ENCODE peak calls at places on chromosomes 7 and 10, in ten cellular contexts. Z is Peyer's patch; I is kidney glomerular epithelial cell; T is breast epithelium; K is cerebellum; O is CD4-positive, alpha-beta memory T cell; C is GDM1; S is bronchial epithelial cell; N is NCI-H1092 treated with DMSO at 0.1 percent for 48 hours; W is ACHN. G is an unnamed sample.

GRCh38 chr7:99011341-99011705 is 132.6 kb downstream of the SMURF1 start:
- DNase-seq in K (no peak), Z (no peak), T (no peak), N (no peak), O (no peak), W (no peak), C (no peak), S (no peak), I (no peak), G (no peak)

GRCh38 chr7:158473946-158474345 is 113.7 kb downstream of the PTPRN2 start:
- DNase-seq in Z (no peak), K (no peak), N (no peak), W (no peak), S (no peak), C (no peak), O (no peak), I (no peak), T (no peak), G (no peak)

GRCh38 chr10:6347391-6347951 is 144.7 kb downstream of the PFKFB3 start:
- DNase-seq in S (no peak), C (no peak), T (no peak), W (peak), O (no peak), Z (peak), K (peak), N (no peak), I (no peak), G (no peak)

GRCh38 chr10:116899626-116900025 is 50.3 kb downstream of the ENO4 start:
- DNase-seq in W (peak), O (no peak), N (no peak), Z (no peak), K (no peak), T (no peak), I (peak), S (no peak), C (no peak), G (no peak)

GRCh38 chr7:92461027-92462003 is 14.0 kb downstream of the GATAD1 start:
- DNase-seq in I (peak), K (no peak), T (no peak), C (peak), S (peak), W (peak), Z (no peak), O (peak), N (peak), G (peak)

GRCh38 chr10:117541405-117541908 is 1.1 kb upstream of the EMX2 start:
- DNase-seq in I (peak), Z (no peak), S (no peak), T (no peak), W (no peak), O (no peak), N (no peak), K (no peak), C (no peak), G (no peak)

GRCh38 chr7:80721880-80722595 is 83.6 kb downstream of the CD36 start:
- DNase-seq in C (no peak), Z (no peak), I (peak), O (no peak), K (no peak), N (no peak), T (no peak), W (peak), S (peak), G (peak)

GRCh38 chr10:68067508-68067907 is 7.6 kb downstream of the HERC4 start:
- DNase-seq in C (no peak), O (no peak), T (no peak), I (no peak), Z (no peak), K (no peak), N (no peak), W (no peak), S (no peak), G (no peak)

GRCh38 chr7:21084286-21084685 is 297.6 kb upstream of the SP8 start:
- DNase-seq in C (no peak), I (no peak), O (no peak), Z (no peak), N (no peak), S (peak), T (no peak), K (no peak), W (no peak), G (peak)

GRCh38 chr10:114094795-114095194 is 51.1 kb downstream of the ADRB1 start:
- DNase-seq in O (no peak), W (no peak), C (no peak), S (peak), N (no peak), T (no peak), Z (no peak), K (no peak), I (no peak), G (no peak)

GRCh38 chr7:90246184-90246583 is 1.2 kb downstream of the CFAP69 start:
- DNase-seq in I (no peak), W (no peak), O (no peak), S (no peak), N (no peak), C (no peak), Z (no peak), K (no peak), T (no peak), G (no peak)

GRCh38 chr10:9274206-9274755 is 1219.8 kb downstream of the GATA3 start:
- DNase-seq in N (no peak), C (no peak), O (no peak), S (no peak), K (no peak), Z (no peak), T (no peak), W (no peak), I (no peak), G (no peak)

GRCh38 chr7:35727571-35727970 is 32.6 kb upstream of the HERPUD2 start:
- DNase-seq in N (no peak), T (no peak), K (no peak), C (no peak), O (no peak), W (no peak), S (peak), Z (no peak), I (no peak), G (no peak)

GRCh38 chr7:83347836-83348482 is 185.3 kb upstream of the PCLO start:
- DNase-seq in I (peak), O (no peak), S (peak), K (no peak), W (peak), Z (no peak), T (no peak), N (no peak), C (no peak), G (peak)

GRCh38 chr10:34580643-34581042 is 234.5 kb downstream of the PARD3 start:
- DNase-seq in S (peak), T (no peak), C (no peak), O (no peak), Z (no peak), W (peak), K (no peak), N (no peak), I (peak), G (no peak)

GRCh38 chr10:119198438-119198837 is 8.9 kb upstream of the GRK5 start:
- DNase-seq in S (peak), O (no peak), N (no peak), Z (no peak), T (no peak), I (no peak), C (no peak), W (no peak), K (no peak), G (no peak)

GRCh38 chr10:51244739-51245138 is 170.5 kb downstream of the PRKG1 start:
- DNase-seq in W (no peak), K (no peak), I (peak), Z (no peak), S (no peak), N (no peak), C (no peak), T (no peak), O (no peak), G (peak)

GRCh38 chr7:28706607-28707006 is 251.5 kb downstream of the TRIL start:
- DNase-seq in S (peak), N (no peak), Z (no peak), K (no peak), I (no peak), O (no peak), C (no peak), T (no peak), W (no peak), G (no peak)

GRCh38 chr7:1512781-1513656 is 8.8 kb upstream of the INTS1 start:
- DNase-seq in C (peak), T (peak), O (peak), W (peak), I (no peak), N (no peak), S (peak), Z (peak), K (peak), G (no peak)

GRCh38 chr7:105992888-105993287 is 29.8 kb downstream of the CDHR3 start:
- DNase-seq in N (no peak), C (no peak), Z (no peak), I (no peak), W (no peak), O (no peak), K (peak), S (no peak), T (no peak), G (no peak)

GRCh38 chr10:132402781-132403241 is 5.8 kb downstream of the PWWP2B start:
- DNase-seq in S (no peak), T (no peak), Z (no peak), N (no peak), W (no peak), C (no peak), O (no peak), I (no peak), K (no peak), G (no peak)

GRCh38 chr7:65239707-65240352 is 133.8 kb upstream of the ZNF92 start:
- DNase-seq in C (no peak), O (no peak), I (peak), S (no peak), Z (no peak), K (peak), T (peak), N (peak), W (peak), G (peak)

GRCh38 chr10:3401491-3401938 is 228.9 kb upstream of the PITRM1 start:
- DNase-seq in K (no peak), O (no peak), N (no peak), I (no peak), Z (no peak), W (no peak), S (no peak), T (no peak), C (no peak), G (no peak)

GRCh38 chr10:44416021-44416758 is 31.3 kb upstream of the CXCL12 start:
- DNase-seq in W (no peak), O (no peak), I (no peak), K (no peak), T (no peak), N (no peak), C (no peak), Z (no peak), S (no peak), G (no peak)

GRCh38 chr7:20064974-20065862 is 152.0 kb downstream of the MACC1 start:
- DNase-seq in C (peak), N (no peak), O (no peak), Z (no peak), W (no peak), T (no peak), S (no peak), I (peak), K (no peak), G (peak)

GRCh38 chr7:79091661-79092060 is 361.8 kb downstream of the MAGI2 start:
- DNase-seq in T (no peak), N (no peak), C (no peak), O (no peak), I (no peak), Z (no peak), K (peak), W (no peak), S (no peak), G (no peak)

GRCh38 chr10:121679916-121680315 is 81.7 kb upstream of the FGFR2 start:
- DNase-seq in O (no peak), N (no peak), C (no peak), T (no peak), W (no peak), K (no peak), Z (no peak), I (no peak), S (no peak), G (no peak)

GRCh38 chr10:62655337-62655994 is 149.1 kb upstream of the ADO start:
- DNase-seq in Z (no peak), W (no peak), S (no peak), T (no peak), I (no peak), K (no peak), O (no peak), N (no peak), C (no peak), G (no peak)

GRCh38 chr7:98470131-98470985 is 69.5 kb upstream of the BAIAP2L1 start:
- DNase-seq in K (no peak), O (no peak), S (no peak), Z (peak), W (no peak), I (no peak), C (no peak), N (no peak), T (no peak), G (peak)

GRCh38 chr7:7505936-7506335 is 29.7 kb downstream of the COL28A1 start:
- DNase-seq in C (no peak), I (no peak), O (no peak), W (no peak), K (no peak), S (no peak), T (no peak), Z (no peak), N (peak), G (no peak)

GRCh38 chr10:230758-231157 is 95.5 kb downstream of the ZMYND11 start:
- DNase-seq in T (no peak), W (peak), C (no peak), K (no peak), I (no peak), O (no peak), S (no peak), Z (no peak), N (no peak), G (no peak)

GRCh38 chr7:127885843-127886242 is 145.4 kb downstream of the LRRC4 start:
- DNase-seq in C (no peak), I (peak), O (no peak), W (peak), S (peak), K (peak), T (no peak), N (no peak), Z (no peak), G (peak)

GRCh38 chr10:10642741-10643280 is 374.9 kb upstream of the CELF2 start:
- DNase-seq in K (no peak), W (no peak), Z (no peak), C (no peak), S (no peak), T (no peak), N (no peak), I (no peak), O (no peak), G (peak)

GRCh38 chr10:77564781-77565589 is 72.6 kb downstream of the KCNMA1 start:
- DNase-seq in I (peak), O (no peak), S (peak), W (peak), Z (no peak), N (no peak), T (no peak), C (no peak), K (no peak), G (no peak)

GRCh38 chr10:106513328-106513727 is 651.2 kb downstream of the SORCS1 start:
- DNase-seq in N (no peak), Z (no peak), K (no peak), I (peak), O (no peak), S (peak), T (no peak), C (no peak), W (no peak), G (no peak)

GRCh38 chr7:28686418-28686800 is 271.7 kb downstream of the TRIL start:
- DNase-seq in N (no peak), T (no peak), S (peak), K (peak), Z (no peak), I (no peak), W (peak), O (no peak), C (no peak), G (peak)

GRCh38 chr10:101536800-101537199 is 51.3 kb downstream of the POLL start:
- DNase-seq in O (peak), W (peak), S (peak), C (no peak), K (no peak), Z (no peak), I (no peak), T (no peak), N (no peak), G (no peak)

G was measured in hepatocyte.